ENCODE peak calls at places on chromosomes 12 and 14, in four cellular contexts. L is SK-N-SH, Y is A549, H is HepG2. W is an unnamed sample.

GRCh38 chr12:77940011-77940423 is 109.3 kb downstream of the NAV3 start:
- DNase-seq in L (no peak), Y (peak; percentile 29), H (no peak), W (no peak)

GRCh38 chr12:11877869-11878780 is 192.6 kb upstream of the BCL2L14 start:
- DNase-seq in L (peak; percentile 39), Y (peak; percentile 43), H (no peak), W (no peak)

GRCh38 chr12:110957652-110958051 is 37.3 kb upstream of the MYL2 start:
- DNase-seq in L (peak; percentile 87), Y (no peak), H (no peak), W (no peak)

GRCh38 chr14:59811850-59812249 is 58.7 kb downstream of the RTN1 start:
- DNase-seq in L (no peak), Y (no peak), H (no peak), W (no peak)

GRCh38 chr12:7188557-7189397 is 709 bp upstream of the PEX5 start:
- DNase-seq in L (peak; percentile 75), Y (peak; percentile 79), H (peak; percentile 64), W (peak; percentile 17)

GRCh38 chr14:74599946-74600345 is 12.1 kb downstream of the LTBP2 start:
- DNase-seq in L (no peak), Y (no peak), H (no peak), W (no peak)

GRCh38 chr14:104280902-104281767 is 142.7 kb downstream of the KIF26A start:
- DNase-seq in L (no peak), Y (no peak), H (no peak), W (no peak)

GRCh38 chr14:38256358-38256840 is 506 bp upstream of the CLEC14A start:
- DNase-seq in L (no peak), Y (no peak), H (no peak), W (no peak)

GRCh38 chr14:29814153-29815057 is 113.2 kb downstream of the PRKD1 start:
- DNase-seq in L (no peak), Y (no peak), H (no peak), W (no peak)

GRCh38 chr12:111396726-111397445 is 8.8 kb upstream of the SH2B3 start:
- DNase-seq in L (peak; percentile 92), Y (peak; percentile 85), H (peak; percentile 61), W (no peak)

GRCh38 chr14:61652526-61653262 is 42.6 kb upstream of the HIF1A start:
- DNase-seq in L (no peak), Y (no peak), H (no peak), W (no peak)

GRCh38 chr12:78340406-78340805 is 509.7 kb downstream of the NAV3 start:
- DNase-seq in L (no peak), Y (no peak), H (no peak), W (no peak)

GRCh38 chr14:84323963-84324362 is 1206.0 kb upstream of the FLRT2 start:
- DNase-seq in L (no peak), Y (no peak), H (no peak), W (no peak)

GRCh38 chr14:50021261-50021660 is 95.1 kb downstream of the VCPKMT start:
- DNase-seq in L (no peak), Y (no peak), H (no peak), W (peak; percentile 32)

GRCh38 chr12:57182918-57183575 is 33.5 kb upstream of the NXPH4 start:
- DNase-seq in L (peak; percentile 96), Y (peak; percentile 94), H (peak; percentile 39), W (peak; percentile 15)

GRCh38 chr14:100083706-100084105 is 18.5 kb downstream of the EVL start:
- DNase-seq in L (no peak), Y (no peak), H (no peak), W (no peak)

GRCh38 chr14:76784881-76785280 is 23.6 kb downstream of the VASH1 start:
- DNase-seq in L (peak; percentile 92), Y (peak; percentile 97), H (peak; percentile 79), W (no peak)

GRCh38 chr12:107903377-107904061 is 129.0 kb downstream of the ASCL4 start:
- DNase-seq in L (peak; percentile 88), Y (peak; percentile 47), H (no peak), W (peak; percentile 40)

GRCh38 chr14:100203962-100204834 is 34.7 kb upstream of the YY1 start:
- DNase-seq in L (no peak), Y (no peak), H (peak; percentile 96), W (no peak)

GRCh38 chr14:64705406-64706118 is 1.3 kb downstream of the PLEKHG3 start:
- DNase-seq in L (peak; percentile 46), Y (no peak), H (no peak), W (no peak)

GRCh38 chr12:5648692-5649338 is 216.9 kb downstream of the NTF3 start:
- DNase-seq in L (no peak), Y (no peak), H (peak; percentile 27), W (no peak)

GRCh38 chr14:24329736-24330135 is 5.1 kb downstream of the ADCY4 start:
- DNase-seq in L (no peak), Y (no peak), H (no peak), W (no peak)

GRCh38 chr14:68386950-68387779 is 405.7 kb downstream of the ZFP36L1 start:
- DNase-seq in L (peak; percentile 52), Y (no peak), H (no peak), W (no peak)

GRCh38 chr12:43816168-43816567 is 10.1 kb upstream of the TWF1 start:
- DNase-seq in L (no peak), Y (no peak), H (no peak), W (no peak)

GRCh38 chr14:90111895-90112534 is 50.2 kb downstream of the KCNK13 start:
- DNase-seq in L (no peak), Y (peak; percentile 24), H (peak; percentile 12), W (no peak)

GRCh38 chr14:56046546-56046945 is 71.7 kb upstream of the PELI2 start:
- DNase-seq in L (no peak), Y (no peak), H (no peak), W (no peak)

GRCh38 chr14:75200451-75200850 is 24.0 kb upstream of the TMED10 start:
- DNase-seq in L (no peak), Y (no peak), H (no peak), W (no peak)

GRCh38 chr14:65107200-65107599 is 4.9 kb upstream of the MAX start:
- DNase-seq in L (no peak), Y (no peak), H (no peak), W (no peak)

GRCh38 chr14:37763266-37763665 is 167.8 kb downstream of the TTC6 start:
- DNase-seq in L (no peak), Y (no peak), H (no peak), W (no peak)

GRCh38 chr14:93725993-93726392 is 62.3 kb downstream of the PRIMA1 start:
- DNase-seq in L (no peak), Y (no peak), H (no peak), W (no peak)

GRCh38 chr14:93728651-93729016 is 59.7 kb downstream of the PRIMA1 start:
- DNase-seq in L (no peak), Y (no peak), H (no peak), W (no peak)

GRCh38 chr14:93729993-93730392 is 58.3 kb downstream of the PRIMA1 start:
- DNase-seq in L (no peak), Y (no peak), H (no peak), W (no peak)

GRCh38 chr14:93727039-93727740 is 61.1 kb downstream of the PRIMA1 start:
- DNase-seq in L (no peak), Y (no peak), H (no peak), W (no peak)

GRCh38 chr14:93727917-93728650 is 60.2 kb downstream of the PRIMA1 start:
- DNase-seq in L (no peak), Y (no peak), H (no peak), W (no peak)
- TF ChIP-seq USF2 in L (no peak), Y (no peak), H (no peak), W (no peak)

GRCh38 chr12:59403259-59403932 is 192.4 kb upstream of the SLC16A7 start:
- DNase-seq in L (peak; percentile 7), Y (peak; percentile 1), H (peak; percentile 44), W (no peak)
- TF ChIP-seq REST in L (no peak), Y (no peak), H (no peak), W (no peak)

GRCh38 chr12:113241191-113242017 is 20.1 kb downstream of the TPCN1 start:
- DNase-seq in L (no peak), Y (no peak), H (peak; percentile 25), W (no peak)

GRCh38 chr12:113242018-113242418 is 20.8 kb downstream of the TPCN1 start:
- DNase-seq in L (no peak), Y (no peak), H (no peak), W (no peak)

GRCh38 chr12:113244015-113244983 is 23.0 kb downstream of the TPCN1 start:
- DNase-seq in L (peak; percentile 56), Y (no peak), H (no peak), W (no peak)

GRCh38 chr12:113240395-113240794 is 19.1 kb downstream of the TPCN1 start:
- DNase-seq in L (no peak), Y (no peak), H (no peak), W (no peak)

DNA sequence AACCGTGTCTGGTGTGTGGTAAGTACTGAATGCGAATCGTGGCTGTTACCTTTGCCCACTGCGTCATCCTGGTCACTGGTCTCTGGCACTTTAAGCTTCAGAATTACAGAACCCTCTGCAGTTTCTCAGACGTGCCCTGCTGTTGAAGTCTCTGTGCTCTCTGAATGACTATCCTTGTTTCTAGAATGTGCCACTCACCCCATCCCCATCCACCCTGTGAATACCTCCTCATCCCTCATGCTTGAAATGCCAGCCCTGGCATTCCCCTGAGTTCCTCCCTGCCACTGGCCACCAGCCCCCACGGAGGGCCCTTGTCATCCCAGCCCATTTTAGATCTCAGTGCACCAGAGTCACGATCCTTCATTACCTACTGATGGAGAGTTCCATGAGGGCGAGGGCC is 21.3 kb downstream of the TPCN1 start:
- DNase-seq in L (no peak), Y (no peak), H (no peak), W (no peak)
- TF ChIP-seq USF2 in L (no peak), Y (no peak), H (no peak), W (no peak)

DNA sequence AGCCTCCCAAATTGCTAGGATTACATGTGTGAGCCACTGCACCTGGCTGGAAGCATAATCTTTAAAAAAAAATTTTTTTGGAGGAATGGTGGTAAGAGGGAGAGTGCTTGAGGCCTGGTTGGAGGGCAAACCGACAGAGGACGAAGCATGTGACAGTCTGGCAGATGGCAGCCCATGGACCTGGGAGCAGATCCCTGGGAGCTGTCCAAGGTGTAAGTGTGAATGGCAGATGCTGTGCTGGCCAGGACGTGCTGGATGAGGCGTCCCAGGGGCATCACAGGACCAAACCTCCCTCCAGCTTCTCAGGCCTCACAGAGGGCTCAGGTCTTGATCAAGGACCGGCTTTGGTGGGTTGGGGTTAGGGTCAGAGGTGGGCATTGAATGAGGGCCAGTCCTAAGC is 128.4 kb upstream of the NCOR2 start:
- DNase-seq in L (no peak), Y (no peak), H (no peak), W (no peak)
- TF ChIP-seq REST in L (peak; percentile 93), Y (peak; percentile 73), H (peak; percentile 77), W (peak; percentile 68)

DNA sequence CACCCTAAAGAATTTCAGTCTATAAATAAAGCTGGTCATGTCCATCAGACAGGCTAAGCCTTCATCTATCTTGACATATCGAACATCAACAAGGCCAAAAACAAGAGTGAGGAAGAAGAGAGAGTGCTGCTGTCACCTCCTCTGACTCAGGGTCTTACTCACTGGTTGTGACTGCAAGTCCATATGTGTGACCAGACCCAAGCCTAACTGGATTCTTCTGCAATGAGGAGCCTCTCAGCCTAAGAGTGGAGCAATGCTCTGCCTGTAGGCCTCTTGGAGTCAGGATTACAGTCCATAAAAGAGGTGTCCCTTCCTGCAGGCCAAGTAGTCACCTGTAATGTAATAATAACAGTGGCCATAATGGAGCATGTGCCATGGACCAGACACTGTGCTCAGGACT is 121.2 kb upstream of the SLC35F4 start:
- DNase-seq in L (no peak), Y (no peak), H (no peak), W (no peak)
- TF ChIP-seq USF2 in L (no peak), Y (no peak), H (no peak), W (no peak)

GRCh38 chr12:91781114-91781513 is 364.5 kb downstream of the BTG1 start:
- DNase-seq in L (no peak), Y (no peak), H (no peak), W (no peak)
- TF ChIP-seq REST in L (peak; percentile 91), Y (peak; percentile 61), H (no peak), W (peak; percentile 50)